ENCODE peak calls at places on chromosomes 12 and 14, in eight cellular contexts. B, G, Z, Q, Y, V, F and A are unnamed samples.

GRCh38 chr12:123022846-123023245 is 42.4 kb downstream of the ARL6IP4 start:
- DNase-seq in B (no peak), G (no peak), Z (no peak), Q (no peak), Y (no peak), V (no peak), F (no peak), A (no peak)

GRCh38 chr14:104085032-104085888 is at the start of gene ASPG:
- DNase-seq in B (no peak), G (no peak), Z (peak; percentile 49), Q (no peak), Y (no peak), V (peak; percentile 65), F (peak; percentile 39), A (peak; percentile 68)

GRCh38 chr12:3698218-3698974 is 54.5 kb downstream of the CRACR2A start:
- DNase-seq in B (peak; percentile 98), G (peak; percentile 90), Z (no peak), Q (peak; percentile 92), Y (peak; percentile 84), V (no peak), F (no peak), A (no peak)

GRCh38 chr14:105487449-105487985 is 831 bp downstream of the CRIP1 start:
- DNase-seq in B (no peak), G (no peak), Z (no peak), Q (no peak), Y (no peak), V (peak; percentile 77), F (peak; percentile 84), A (peak; percentile 89)

GRCh38 chr12:64665506-64665905 is 55.2 kb downstream of the RASSF3 start:
- DNase-seq in B (no peak), G (no peak), Z (peak; percentile 23), Q (no peak), Y (no peak), V (no peak), F (peak; percentile 64), A (peak; percentile 84)

GRCh38 chr12:46388427-46388992 is 15.9 kb upstream of the SLC38A2 start:
- DNase-seq in B (no peak), G (no peak), Z (no peak), Q (peak; percentile 62), Y (no peak), V (no peak), F (no peak), A (no peak)

GRCh38 chr14:64998455-64998931 is 11.8 kb downstream of the FNTB start:
- DNase-seq in B (peak; percentile 23), G (no peak), Z (no peak), Q (no peak), Y (no peak), V (no peak), F (no peak), A (no peak)

GRCh38 chr14:68888883-68889282 is 90.2 kb downstream of the ACTN1 start:
- DNase-seq in B (no peak), G (no peak), Z (no peak), Q (no peak), Y (no peak), V (no peak), F (no peak), A (peak; percentile 41)

GRCh38 chr14:92531151-92531873 is 17.7 kb downstream of the RIN3 start:
- DNase-seq in B (no peak), G (no peak), Z (no peak), Q (no peak), Y (no peak), V (no peak), F (peak; percentile 19), A (peak; percentile 70)

GRCh38 chr12:116534341-116535121 is 24.6 kb upstream of the MAP1LC3B2 start:
- DNase-seq in B (no peak), G (no peak), Z (no peak), Q (peak; percentile 36), Y (no peak), V (no peak), F (peak; percentile 29), A (no peak)

GRCh38 chr12:91965781-91966180 is 179.9 kb downstream of the BTG1 start:
- DNase-seq in B (no peak), G (no peak), Z (no peak), Q (no peak), Y (no peak), V (no peak), F (no peak), A (no peak)

GRCh38 chr12:117686911-117687377 is 281.8 kb downstream of the KSR2 start:
- DNase-seq in B (peak; percentile 86), G (peak; percentile 68), Z (no peak), Q (peak; percentile 82), Y (no peak), V (peak; percentile 35), F (no peak), A (no peak)